ENCODE peak calls at places on chromosomes 7 and 10, in six cellular contexts. One of them, this sample, is unnamed.

GRCh38 chr7:105060394-105060793 is 46.4 kb downstream of the KMT2E start:
- DNase-seq in right lobe of liver: no peak
- DNase-seq in dorsolateral prefrontal cortex: no peak
- DNase-seq in gastrocnemius medialis: no peak
- DNase-seq in spleen: no peak
- DNase-seq in right cardiac atrium: no peak
- DNase-seq in this sample: no peak

GRCh38 chr7:157273208-157274202 is 63.3 kb upstream of the DNAJB6 start:
- DNase-seq in right lobe of liver: peak; percentile 81
- DNase-seq in dorsolateral prefrontal cortex: peak; percentile 74
- DNase-seq in gastrocnemius medialis: peak; percentile 52
- DNase-seq in spleen: peak; percentile 91
- DNase-seq in right cardiac atrium: peak; percentile 85
- DNase-seq in this sample: peak; percentile 62

GRCh38 chr10:73772280-73773151 is 9.3 kb upstream of the CHCHD1 start:
- DNase-seq in right lobe of liver: peak; percentile 93
- DNase-seq in dorsolateral prefrontal cortex: peak; percentile 94
- DNase-seq in gastrocnemius medialis: peak; percentile 72
- DNase-seq in spleen: peak; percentile 96
- DNase-seq in right cardiac atrium: peak; percentile 93
- DNase-seq in this sample: peak; percentile 48

GRCh38 chr10:13567030-13567429 is 19.7 kb upstream of the PRPF18 start:
- DNase-seq in right lobe of liver: no peak
- DNase-seq in dorsolateral prefrontal cortex: no peak
- DNase-seq in gastrocnemius medialis: no peak
- DNase-seq in spleen: no peak
- DNase-seq in right cardiac atrium: no peak
- DNase-seq in this sample: no peak

GRCh38 chr7:79118143-79118542 is 335.3 kb downstream of the MAGI2 start:
- DNase-seq in right lobe of liver: no peak
- DNase-seq in dorsolateral prefrontal cortex: no peak
- DNase-seq in gastrocnemius medialis: no peak
- DNase-seq in spleen: no peak
- DNase-seq in right cardiac atrium: no peak
- DNase-seq in this sample: no peak

GRCh38 chr10:5396545-5396944 is 8.1 kb downstream of the TUBAL3 start:
- DNase-seq in right lobe of liver: no peak
- DNase-seq in dorsolateral prefrontal cortex: no peak
- DNase-seq in gastrocnemius medialis: no peak
- DNase-seq in spleen: no peak
- DNase-seq in right cardiac atrium: no peak
- DNase-seq in this sample: no peak

GRCh38 chr10:13417459-13418126 is 69.5 kb upstream of the SEPHS1 start:
- DNase-seq in right lobe of liver: no peak
- DNase-seq in dorsolateral prefrontal cortex: no peak
- DNase-seq in gastrocnemius medialis: no peak
- DNase-seq in spleen: no peak
- DNase-seq in right cardiac atrium: no peak
- DNase-seq in this sample: no peak

GRCh38 chr10:34628174-34628802 is 186.8 kb downstream of the PARD3 start:
- DNase-seq in right lobe of liver: peak; percentile 36
- DNase-seq in dorsolateral prefrontal cortex: no peak
- DNase-seq in gastrocnemius medialis: peak; percentile 20
- DNase-seq in spleen: no peak
- DNase-seq in right cardiac atrium: peak; percentile 86
- DNase-seq in this sample: no peak

GRCh38 chr10:114397651-114398145 is 6.6 kb downstream of the AFAP1L2 start:
- DNase-seq in right lobe of liver: no peak
- DNase-seq in dorsolateral prefrontal cortex: no peak
- DNase-seq in gastrocnemius medialis: no peak
- DNase-seq in spleen: no peak
- DNase-seq in right cardiac atrium: no peak
- DNase-seq in this sample: no peak

GRCh38 chr7:55382251-55382650 is 17.1 kb downstream of the LANCL2 start:
- DNase-seq in right lobe of liver: no peak
- DNase-seq in dorsolateral prefrontal cortex: no peak
- DNase-seq in gastrocnemius medialis: no peak
- DNase-seq in spleen: no peak
- DNase-seq in right cardiac atrium: no peak
- DNase-seq in this sample: no peak

GRCh38 chr7:55381696-55382095 is 16.6 kb downstream of the LANCL2 start:
- DNase-seq in right lobe of liver: no peak
- DNase-seq in dorsolateral prefrontal cortex: no peak
- DNase-seq in gastrocnemius medialis: no peak
- DNase-seq in spleen: no peak
- DNase-seq in right cardiac atrium: no peak
- DNase-seq in this sample: no peak

GRCh38 chr7:55386541-55386940 is 21.4 kb downstream of the LANCL2 start:
- DNase-seq in right lobe of liver: no peak
- DNase-seq in dorsolateral prefrontal cortex: no peak
- DNase-seq in gastrocnemius medialis: no peak
- DNase-seq in spleen: no peak
- DNase-seq in right cardiac atrium: no peak
- DNase-seq in this sample: no peak

DNA sequence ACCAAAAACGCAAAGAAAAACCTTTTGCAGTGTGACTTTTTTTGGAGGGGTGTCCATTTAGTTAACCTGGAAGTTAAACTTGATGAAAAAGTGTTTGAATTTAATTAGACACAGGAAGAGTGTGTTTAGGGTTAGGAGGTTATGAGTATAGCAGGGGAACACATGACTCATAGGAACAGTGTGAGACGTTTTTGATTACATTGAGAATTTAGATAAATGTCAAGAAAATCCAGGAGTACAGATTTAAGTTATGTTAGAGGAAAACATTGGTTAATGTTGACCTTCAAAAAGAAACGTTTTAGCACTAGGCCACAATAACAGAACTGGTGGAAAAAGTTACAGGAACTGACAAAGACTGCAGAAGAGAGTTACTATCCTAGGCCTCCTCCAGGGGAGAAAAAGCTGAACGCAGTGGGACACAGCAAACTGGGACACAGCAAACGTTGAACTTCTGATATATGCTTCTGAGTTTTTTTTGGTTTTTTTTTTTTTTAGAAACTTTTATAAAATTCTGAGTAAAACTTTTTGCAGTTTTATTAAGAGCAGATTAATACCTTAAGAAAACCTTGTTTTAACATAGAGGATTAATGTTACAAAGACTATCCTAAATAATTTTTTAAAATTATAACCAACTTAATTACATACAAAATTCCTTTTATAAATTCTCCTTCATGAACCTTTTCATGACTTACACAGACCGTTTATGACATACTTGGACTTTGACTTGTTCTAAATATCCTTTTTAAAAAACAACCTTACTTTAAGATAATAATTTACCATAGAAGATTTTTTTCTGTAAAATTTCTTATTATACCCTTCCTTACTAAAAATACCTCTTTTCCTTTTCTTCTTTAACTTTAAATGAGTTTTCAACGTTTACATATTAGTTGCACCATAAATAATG is 22.2 kb downstream of the LANCL2 start:
- DNase-seq in right lobe of liver: no peak
- DNase-seq in dorsolateral prefrontal cortex: no peak
- DNase-seq in gastrocnemius medialis: no peak
- DNase-seq in spleen: no peak
- DNase-seq in right cardiac atrium: no peak
- DNase-seq in this sample: no peak
- H3K4me3 ChIP-seq in right lobe of liver: no peak overlapping the region
- H3K4me3 ChIP-seq in dorsolateral prefrontal cortex: no peak overlapping the region
- H3K4me3 ChIP-seq in gastrocnemius medialis: no peak overlapping the region
- H3K4me3 ChIP-seq in spleen: no peak overlapping the region
- H3K4me3 ChIP-seq in right cardiac atrium: no peak overlapping the region
- H3K4me3 ChIP-seq in this sample: no peak overlapping the region

GRCh38 chr10:8040651-8041050 is 13.8 kb upstream of the GATA3 start:
- DNase-seq in right lobe of liver: no peak
- DNase-seq in dorsolateral prefrontal cortex: no peak
- DNase-seq in gastrocnemius medialis: no peak
- DNase-seq in spleen: no peak
- DNase-seq in right cardiac atrium: no peak
- DNase-seq in this sample: no peak
- H3K27me3 ChIP-seq in right lobe of liver: peaks cover 69% of the 10 kb centered on the region
- H3K27me3 ChIP-seq in dorsolateral prefrontal cortex: peaks cover 56% of the 10 kb centered on the region
- H3K27me3 ChIP-seq in gastrocnemius medialis: peaks cover 100% of the 10 kb centered on the region
- H3K27me3 ChIP-seq in spleen: peaks cover 100% of the 10 kb centered on the region
- H3K27me3 ChIP-seq in right cardiac atrium: no peaks in the 10 kb centered on the region
- H3K27me3 ChIP-seq in this sample: peaks cover 97% of the 10 kb centered on the region

GRCh38 chr7:129370812-129371211 is 63.4 kb upstream of the STRIP2 start:
- DNase-seq in right lobe of liver: no peak
- DNase-seq in dorsolateral prefrontal cortex: no peak
- DNase-seq in gastrocnemius medialis: no peak
- DNase-seq in spleen: no peak
- DNase-seq in right cardiac atrium: no peak
- DNase-seq in this sample: no peak

GRCh38 chr7:129367349-129367699 is 66.9 kb upstream of the STRIP2 start:
- DNase-seq in right lobe of liver: no peak
- DNase-seq in dorsolateral prefrontal cortex: no peak
- DNase-seq in gastrocnemius medialis: no peak
- DNase-seq in spleen: no peak
- DNase-seq in right cardiac atrium: no peak
- DNase-seq in this sample: no peak

GRCh38 chr7:129368389-129368986 is 65.7 kb upstream of the STRIP2 start:
- DNase-seq in right lobe of liver: no peak
- DNase-seq in dorsolateral prefrontal cortex: no peak
- DNase-seq in gastrocnemius medialis: no peak
- DNase-seq in spleen: no peak
- DNase-seq in right cardiac atrium: no peak
- DNase-seq in this sample: no peak

GRCh38 chr7:129362528-129362927 is 71.7 kb upstream of the STRIP2 start:
- DNase-seq in right lobe of liver: no peak
- DNase-seq in dorsolateral prefrontal cortex: no peak
- DNase-seq in gastrocnemius medialis: no peak
- DNase-seq in spleen: no peak
- DNase-seq in right cardiac atrium: no peak
- DNase-seq in this sample: no peak

DNA sequence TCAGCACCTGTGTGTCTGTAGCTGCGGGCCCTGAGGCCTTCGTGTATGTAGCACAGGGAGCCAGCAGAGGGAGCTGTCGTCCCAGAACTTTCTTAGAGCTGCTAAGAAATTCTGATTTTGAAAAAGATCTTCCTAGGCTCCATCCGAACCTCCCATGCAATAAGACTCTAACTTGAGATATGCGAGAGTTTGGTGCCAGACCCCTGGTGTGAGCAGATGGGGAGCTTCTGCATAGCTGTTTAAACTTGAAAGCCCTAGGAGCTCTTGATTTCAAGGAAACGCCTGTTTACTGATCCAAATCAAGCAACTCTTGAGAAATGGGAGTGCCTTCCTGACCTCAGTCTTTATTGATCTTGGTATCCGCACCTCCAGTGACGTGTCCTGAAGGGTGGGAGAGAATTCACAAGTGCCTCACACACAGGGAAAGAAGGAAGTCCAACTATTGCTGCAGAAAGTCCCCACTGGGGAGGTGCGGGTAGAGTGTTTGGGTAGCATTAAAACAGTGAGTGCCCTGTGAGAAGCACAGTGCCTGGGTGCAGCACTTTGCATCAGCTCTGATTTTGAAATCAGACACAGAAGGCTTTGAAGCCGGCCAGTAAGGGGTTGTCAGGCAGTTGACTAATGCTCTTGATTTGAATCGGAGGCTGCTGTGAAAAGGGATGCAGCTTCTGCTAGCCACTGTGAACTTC is 66.4 kb upstream of the STRIP2 start:
- DNase-seq in right lobe of liver: peak; percentile 75
- DNase-seq in dorsolateral prefrontal cortex: peak; percentile 75
- DNase-seq in gastrocnemius medialis: peak; percentile 53
- DNase-seq in spleen: peak; percentile 89
- DNase-seq in right cardiac atrium: peak; percentile 85
- DNase-seq in this sample: no peak
- H3K4me3 ChIP-seq in right lobe of liver: no peak overlapping the region
- H3K4me3 ChIP-seq in dorsolateral prefrontal cortex: peak overlapping the region; percentile 14
- H3K4me3 ChIP-seq in gastrocnemius medialis: no peak overlapping the region
- H3K4me3 ChIP-seq in spleen: no peak overlapping the region
- H3K4me3 ChIP-seq in right cardiac atrium: no peak overlapping the region
- H3K4me3 ChIP-seq in this sample: no peak overlapping the region

DNA sequence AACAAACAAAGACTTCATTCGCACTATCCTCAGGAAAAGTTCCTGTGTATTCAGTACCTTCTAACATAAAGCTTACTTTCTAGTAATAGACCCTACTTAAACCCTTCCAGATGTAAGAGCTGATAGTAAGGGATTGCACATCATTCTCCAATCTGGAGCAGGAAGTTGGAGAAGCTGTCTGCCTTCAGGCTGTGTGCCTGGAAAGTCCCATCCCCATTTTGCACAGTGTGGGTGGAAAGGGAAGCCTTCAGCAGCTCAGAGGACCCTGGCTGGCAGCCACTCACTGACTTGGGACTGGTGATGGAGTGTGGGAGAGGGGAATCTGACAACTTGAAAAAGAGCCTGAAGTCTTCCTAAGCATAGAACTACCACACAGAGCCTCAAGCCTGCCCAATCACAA is 164.1 kb upstream of the ADO start:
- DNase-seq in right lobe of liver: peak; percentile 25
- DNase-seq in dorsolateral prefrontal cortex: no peak
- DNase-seq in gastrocnemius medialis: no peak
- DNase-seq in spleen: no peak
- DNase-seq in right cardiac atrium: peak; percentile 40
- DNase-seq in this sample: no peak
- H3K27me3 ChIP-seq in right lobe of liver: no peaks in the 10 kb centered on the region
- H3K27me3 ChIP-seq in dorsolateral prefrontal cortex: no peaks in the 10 kb centered on the region
- H3K27me3 ChIP-seq in gastrocnemius medialis: no peaks in the 10 kb centered on the region
- H3K27me3 ChIP-seq in spleen: no peaks in the 10 kb centered on the region
- H3K27me3 ChIP-seq in right cardiac atrium: no peaks in the 10 kb centered on the region
- H3K27me3 ChIP-seq in this sample: no peaks in the 10 kb centered on the region

GRCh38 chr10:104735036-104735435 is 93.9 kb downstream of the SORCS3 start:
- DNase-seq in right lobe of liver: no peak
- DNase-seq in dorsolateral prefrontal cortex: no peak
- DNase-seq in gastrocnemius medialis: no peak
- DNase-seq in spleen: no peak
- DNase-seq in right cardiac atrium: peak; percentile 57
- DNase-seq in this sample: no peak

GRCh38 chr10:104732222-104732621 is 91.1 kb downstream of the SORCS3 start:
- DNase-seq in right lobe of liver: no peak
- DNase-seq in dorsolateral prefrontal cortex: no peak
- DNase-seq in gastrocnemius medialis: no peak
- DNase-seq in spleen: no peak
- DNase-seq in right cardiac atrium: no peak
- DNase-seq in this sample: no peak

GRCh38 chr10:104736006-104736405 is 94.9 kb downstream of the SORCS3 start:
- DNase-seq in right lobe of liver: no peak
- DNase-seq in dorsolateral prefrontal cortex: no peak
- DNase-seq in gastrocnemius medialis: no peak
- DNase-seq in spleen: no peak
- DNase-seq in right cardiac atrium: no peak
- DNase-seq in this sample: no peak

GRCh38 chr10:104734408-104734807 is 93.3 kb downstream of the SORCS3 start:
- DNase-seq in right lobe of liver: no peak
- DNase-seq in dorsolateral prefrontal cortex: no peak
- DNase-seq in gastrocnemius medialis: no peak
- DNase-seq in spleen: no peak
- DNase-seq in right cardiac atrium: no peak
- DNase-seq in this sample: no peak

GRCh38 chr10:104735469-104735868 is 94.4 kb downstream of the SORCS3 start:
- DNase-seq in right lobe of liver: no peak
- DNase-seq in dorsolateral prefrontal cortex: no peak
- DNase-seq in gastrocnemius medialis: no peak
- DNase-seq in spleen: no peak
- DNase-seq in right cardiac atrium: no peak
- DNase-seq in this sample: no peak
- H3K4me3 ChIP-seq in right lobe of liver: no peak overlapping the region
- H3K4me3 ChIP-seq in dorsolateral prefrontal cortex: no peak overlapping the region
- H3K4me3 ChIP-seq in gastrocnemius medialis: no peak overlapping the region
- H3K4me3 ChIP-seq in spleen: no peak overlapping the region
- H3K4me3 ChIP-seq in right cardiac atrium: no peak overlapping the region
- H3K4me3 ChIP-seq in this sample: no peak overlapping the region